ENCODE peak calls at places on chromosomes 7 and 10, in six cellular contexts. T is NCI-H1105 treated with DMSO at 0.1 percent for 48 hours, R is lower lobe of right lung, V is psoas muscle, L is dorsolateral prefrontal cortex, Q is NCI-H69. J is an unnamed sample.

GRCh38 chr10:5518143-5518542 is 6.6 kb upstream of the CALML3 start:
- DNase-seq in Q (peak), V (no peak), T (peak), R (no peak), L (no peak), J (peak)

GRCh38 chr10:85792533-85792858 is 574.1 kb downstream of the GRID1 start:
- DNase-seq in Q (no peak), L (no peak), V (no peak), T (no peak), R (no peak), J (no peak)

GRCh38 chr10:92690211-92691041 is 671 bp downstream of the HHEX start:
- DNase-seq in Q (peak), L (no peak), R (peak), V (peak), T (peak), J (peak)

GRCh38 chr7:26200113-26200443 is 468 bp downstream of the HNRNPA2B1 start:
- DNase-seq in Q (peak), L (peak), R (peak), V (peak), T (peak), J (peak)

GRCh38 chr7:122883049-122883670 is 3.1 kb downstream of the CADPS2 start:
- DNase-seq in Q (peak), L (no peak), R (no peak), T (peak), V (no peak), J (no peak)

GRCh38 chr7:45573636-45574470 is at the start of gene ADCY1:
- DNase-seq in T (peak), V (no peak), Q (peak), L (no peak), R (no peak), J (peak)

GRCh38 chr10:120365872-120366271 is 91.2 kb upstream of the PLPP4 start:
- DNase-seq in L (no peak), Q (no peak), T (no peak), R (no peak), V (no peak), J (no peak)

GRCh38 chr10:5550250-5550545 is 25.4 kb downstream of the CALML3 start:
- DNase-seq in T (no peak), V (no peak), Q (no peak), L (no peak), R (no peak), J (no peak)

GRCh38 chr7:28296571-28297483 is 115.5 kb upstream of the CREB5 start:
- DNase-seq in V (no peak), Q (peak), T (peak), R (no peak), L (no peak), J (no peak)

GRCh38 chr10:109866995-109867635 is 56.2 kb downstream of the XPNPEP1 start:
- DNase-seq in L (no peak), V (no peak), T (no peak), Q (no peak), R (no peak), J (no peak)

GRCh38 chr10:109480836-109481235 is 442.5 kb downstream of the XPNPEP1 start:
- DNase-seq in T (no peak), R (no peak), Q (no peak), L (no peak), V (no peak), J (no peak)

GRCh38 chr10:70135684-70136083 is 3.1 kb upstream of the AIFM2 start:
- DNase-seq in Q (no peak), V (peak), L (no peak), R (no peak), T (no peak), J (no peak)

GRCh38 chr10:78648256-78648860 is 420.4 kb upstream of the ZMIZ1 start:
- DNase-seq in Q (no peak), L (no peak), T (no peak), V (no peak), R (no peak), J (no peak)

GRCh38 chr10:18665815-18666558 is 6.8 kb downstream of the ARL5B start:
- DNase-seq in T (no peak), Q (no peak), V (no peak), L (no peak), R (no peak), J (no peak)

GRCh38 chr7:47807126-47807525 is 141.1 kb downstream of the PKD1L1 start:
- DNase-seq in V (no peak), Q (no peak), R (no peak), T (no peak), L (no peak), J (no peak)

GRCh38 chr7:13829231-13829630 is 160.2 kb downstream of the ETV1 start:
- DNase-seq in L (no peak), Q (no peak), T (no peak), V (no peak), R (no peak), J (no peak)

GRCh38 chr7:8325067-8325466 is 63.1 kb upstream of the ICA1 start:
- DNase-seq in R (no peak), L (no peak), T (no peak), Q (no peak), V (no peak), J (no peak)

GRCh38 chr7:158062661-158063060 is 525.0 kb downstream of the PTPRN2 start:
- DNase-seq in T (no peak), R (no peak), V (no peak), L (no peak), Q (no peak), J (no peak)

GRCh38 chr10:99431190-99431549 is 746 bp upstream of the GOT1 start:
- DNase-seq in L (peak), V (peak), T (peak), Q (peak), R (peak), J (peak)

GRCh38 chr7:74579800-74580685 is 77.5 kb upstream of the GTF2I start:
- DNase-seq in L (no peak), Q (no peak), R (peak), V (no peak), T (no peak), J (no peak)

GRCh38 chr7:2266911-2267310 is 24.9 kb downstream of the NUDT1 start:
- DNase-seq in Q (no peak), L (no peak), R (no peak), V (no peak), T (no peak), J (no peak)

GRCh38 chr7:152000191-152000590 is 25.3 kb upstream of the GALNT11 start:
- DNase-seq in T (no peak), L (no peak), Q (no peak), V (no peak), R (no peak), J (no peak)

GRCh38 chr7:135441791-135442190 is 68.1 kb downstream of the CNOT4 start:
- DNase-seq in L (no peak), R (no peak), V (no peak), T (no peak), Q (peak), J (no peak)

J was measured in left lung.